ENCODE peak calls at places on chromosomes 11 and 22, in seven cellular contexts. One of them, this sample, is unnamed.

GRCh38 chr11:66022401-66023185 is 3.7 kb downstream of the CATSPER1 start:
- DNase-seq in fibroblast of pulmonary artery: peak
- DNase-seq in iris pigment epithelial cell: peak
- DNase-seq in neuronal stem cell: peak
- DNase-seq in IMR-90: peak
- DNase-seq in cardiac muscle cell: peak
- DNase-seq in T-helper 9 cell: peak
- DNase-seq in this sample: peak

GRCh38 chr11:47177229-47177845 is 658 bp upstream of the ARFGAP2 start:
- DNase-seq in fibroblast of pulmonary artery: peak
- DNase-seq in iris pigment epithelial cell: peak
- DNase-seq in neuronal stem cell: peak
- DNase-seq in IMR-90: peak
- DNase-seq in cardiac muscle cell: peak
- DNase-seq in T-helper 9 cell: peak
- DNase-seq in this sample: peak

GRCh38 chr11:32400196-32400595 is 35.1 kb downstream of the WT1 start:
- DNase-seq in fibroblast of pulmonary artery: peak
- DNase-seq in iris pigment epithelial cell: peak
- DNase-seq in neuronal stem cell: no peak
- DNase-seq in IMR-90: peak
- DNase-seq in cardiac muscle cell: peak
- DNase-seq in T-helper 9 cell: no peak
- DNase-seq in this sample: no peak

GRCh38 chr11:70111269-70112016 is 33.3 kb downstream of the ANO1 start:
- DNase-seq in fibroblast of pulmonary artery: peak
- DNase-seq in iris pigment epithelial cell: peak
- DNase-seq in neuronal stem cell: no peak
- DNase-seq in IMR-90: peak
- DNase-seq in cardiac muscle cell: peak
- DNase-seq in T-helper 9 cell: no peak
- DNase-seq in this sample: no peak

GRCh38 chr22:48797731-48798130 is 1029.9 kb downstream of the BRD1 start:
- DNase-seq in fibroblast of pulmonary artery: no peak
- DNase-seq in iris pigment epithelial cell: no peak
- DNase-seq in neuronal stem cell: no peak
- DNase-seq in IMR-90: no peak
- DNase-seq in cardiac muscle cell: no peak
- DNase-seq in T-helper 9 cell: no peak
- DNase-seq in this sample: no peak

GRCh38 chr11:27467181-27467913 is 5.2 kb downstream of the LGR4 start:
- DNase-seq in fibroblast of pulmonary artery: no peak
- DNase-seq in iris pigment epithelial cell: no peak
- DNase-seq in neuronal stem cell: no peak
- DNase-seq in IMR-90: no peak
- DNase-seq in cardiac muscle cell: no peak
- DNase-seq in T-helper 9 cell: no peak
- DNase-seq in this sample: no peak

GRCh38 chr11:96205460-96205809 is 137.6 kb downstream of the MAML2 start:
- DNase-seq in fibroblast of pulmonary artery: no peak
- DNase-seq in iris pigment epithelial cell: no peak
- DNase-seq in neuronal stem cell: no peak
- DNase-seq in IMR-90: no peak
- DNase-seq in cardiac muscle cell: no peak
- DNase-seq in T-helper 9 cell: no peak
- DNase-seq in this sample: no peak

GRCh38 chr11:28117712-28118111 is 9.5 kb downstream of the METTL15 start:
- DNase-seq in fibroblast of pulmonary artery: no peak
- DNase-seq in iris pigment epithelial cell: no peak
- DNase-seq in neuronal stem cell: no peak
- DNase-seq in IMR-90: no peak
- DNase-seq in cardiac muscle cell: no peak
- DNase-seq in T-helper 9 cell: no peak
- DNase-seq in this sample: no peak

GRCh38 chr11:65375012-65375411 is 7.4 kb downstream of the SLC25A45 start:
- DNase-seq in fibroblast of pulmonary artery: no peak
- DNase-seq in iris pigment epithelial cell: no peak
- DNase-seq in neuronal stem cell: no peak
- DNase-seq in IMR-90: no peak
- DNase-seq in cardiac muscle cell: no peak
- DNase-seq in T-helper 9 cell: no peak
- DNase-seq in this sample: no peak

GRCh38 chr22:37312549-37313183 is 30.4 kb downstream of the CYTH4 start:
- DNase-seq in fibroblast of pulmonary artery: no peak
- DNase-seq in iris pigment epithelial cell: no peak
- DNase-seq in neuronal stem cell: no peak
- DNase-seq in IMR-90: no peak
- DNase-seq in cardiac muscle cell: no peak
- DNase-seq in T-helper 9 cell: no peak
- DNase-seq in this sample: peak

GRCh38 chr22:22927196-22927887 is 39.7 kb downstream of the IGLL5 start:
- DNase-seq in fibroblast of pulmonary artery: no peak
- DNase-seq in iris pigment epithelial cell: no peak
- DNase-seq in neuronal stem cell: no peak
- DNase-seq in IMR-90: no peak
- DNase-seq in cardiac muscle cell: no peak
- DNase-seq in T-helper 9 cell: no peak
- DNase-seq in this sample: no peak

GRCh38 chr22:26321469-26321913 is 107.6 kb upstream of the ASPHD2 start:
- DNase-seq in fibroblast of pulmonary artery: peak
- DNase-seq in iris pigment epithelial cell: peak
- DNase-seq in neuronal stem cell: no peak
- DNase-seq in IMR-90: peak
- DNase-seq in cardiac muscle cell: no peak
- DNase-seq in T-helper 9 cell: no peak
- DNase-seq in this sample: no peak

GRCh38 chr11:102171101-102171500 is 60.9 kb downstream of the YAP1 start:
- DNase-seq in fibroblast of pulmonary artery: peak
- DNase-seq in iris pigment epithelial cell: peak
- DNase-seq in neuronal stem cell: no peak
- DNase-seq in IMR-90: peak
- DNase-seq in cardiac muscle cell: peak
- DNase-seq in T-helper 9 cell: no peak
- DNase-seq in this sample: no peak

GRCh38 chr22:20015971-20016733 is 471 bp downstream of the ARVCF start:
- DNase-seq in fibroblast of pulmonary artery: no peak
- DNase-seq in iris pigment epithelial cell: no peak
- DNase-seq in neuronal stem cell: no peak
- DNase-seq in IMR-90: no peak
- DNase-seq in cardiac muscle cell: no peak
- DNase-seq in T-helper 9 cell: peak
- DNase-seq in this sample: no peak

GRCh38 chr11:1852271-1852877 is 510 bp upstream of the LSP1 start:
- DNase-seq in fibroblast of pulmonary artery: no peak
- DNase-seq in iris pigment epithelial cell: no peak
- DNase-seq in neuronal stem cell: no peak
- DNase-seq in IMR-90: no peak
- DNase-seq in cardiac muscle cell: no peak
- DNase-seq in T-helper 9 cell: no peak
- DNase-seq in this sample: no peak

GRCh38 chr22:20393705-20394476 is at the start of gene ZNF74:
- DNase-seq in fibroblast of pulmonary artery: peak
- DNase-seq in iris pigment epithelial cell: peak
- DNase-seq in neuronal stem cell: peak
- DNase-seq in IMR-90: peak
- DNase-seq in cardiac muscle cell: peak
- DNase-seq in T-helper 9 cell: peak
- DNase-seq in this sample: peak

GRCh38 chr11:111573821-111574249 is 28.4 kb upstream of the SIK2 start:
- DNase-seq in fibroblast of pulmonary artery: peak
- DNase-seq in iris pigment epithelial cell: no peak
- DNase-seq in neuronal stem cell: no peak
- DNase-seq in IMR-90: no peak
- DNase-seq in cardiac muscle cell: peak
- DNase-seq in T-helper 9 cell: no peak
- DNase-seq in this sample: no peak

GRCh38 chr11:62507023-62507422 is 39.6 kb downstream of the AHNAK start:
- DNase-seq in fibroblast of pulmonary artery: no peak
- DNase-seq in iris pigment epithelial cell: no peak
- DNase-seq in neuronal stem cell: no peak
- DNase-seq in IMR-90: no peak
- DNase-seq in cardiac muscle cell: no peak
- DNase-seq in T-helper 9 cell: no peak
- DNase-seq in this sample: no peak

GRCh38 chr22:45212306-45212709 is 28.4 kb downstream of the KIAA0930 start:
- DNase-seq in fibroblast of pulmonary artery: peak
- DNase-seq in iris pigment epithelial cell: peak
- DNase-seq in neuronal stem cell: no peak
- DNase-seq in IMR-90: peak
- DNase-seq in cardiac muscle cell: peak
- DNase-seq in T-helper 9 cell: no peak
- DNase-seq in this sample: no peak

GRCh38 chr11:70440206-70440605 is 41.9 kb downstream of the CTTN start:
- DNase-seq in fibroblast of pulmonary artery: no peak
- DNase-seq in iris pigment epithelial cell: no peak
- DNase-seq in neuronal stem cell: no peak
- DNase-seq in IMR-90: no peak
- DNase-seq in cardiac muscle cell: no peak
- DNase-seq in T-helper 9 cell: no peak
- DNase-seq in this sample: no peak

GRCh38 chr11:77205467-77206263 is 77.6 kb downstream of the MYO7A start:
- DNase-seq in fibroblast of pulmonary artery: no peak
- DNase-seq in iris pigment epithelial cell: no peak
- DNase-seq in neuronal stem cell: no peak
- DNase-seq in IMR-90: no peak
- DNase-seq in cardiac muscle cell: no peak
- DNase-seq in T-helper 9 cell: no peak
- DNase-seq in this sample: no peak

GRCh38 chr11:134409552-134410429 is 2.3 kb downstream of the B3GAT1 start:
- DNase-seq in fibroblast of pulmonary artery: no peak
- DNase-seq in iris pigment epithelial cell: no peak
- DNase-seq in neuronal stem cell: no peak
- DNase-seq in IMR-90: no peak
- DNase-seq in cardiac muscle cell: no peak
- DNase-seq in T-helper 9 cell: no peak
- DNase-seq in this sample: no peak

GRCh38 chr11:75583710-75584658 is 21.9 kb downstream of the SERPINH1 start:
- DNase-seq in fibroblast of pulmonary artery: peak
- DNase-seq in iris pigment epithelial cell: peak
- DNase-seq in neuronal stem cell: peak
- DNase-seq in IMR-90: peak
- DNase-seq in cardiac muscle cell: peak
- DNase-seq in T-helper 9 cell: no peak
- DNase-seq in this sample: no peak

GRCh38 chr22:44024288-44024908 is at the start of gene PARVB:
- DNase-seq in fibroblast of pulmonary artery: no peak
- DNase-seq in iris pigment epithelial cell: peak
- DNase-seq in neuronal stem cell: no peak
- DNase-seq in IMR-90: no peak
- DNase-seq in cardiac muscle cell: peak
- DNase-seq in T-helper 9 cell: no peak
- DNase-seq in this sample: peak

GRCh38 chr11:61273151-61274078 is 21.7 kb downstream of the VWCE start:
- DNase-seq in fibroblast of pulmonary artery: no peak
- DNase-seq in iris pigment epithelial cell: no peak
- DNase-seq in neuronal stem cell: no peak
- DNase-seq in IMR-90: no peak
- DNase-seq in cardiac muscle cell: no peak
- DNase-seq in T-helper 9 cell: no peak
- DNase-seq in this sample: no peak

GRCh38 chr22:38416621-38417251 is 38.3 kb downstream of the KCNJ4 start:
- DNase-seq in fibroblast of pulmonary artery: no peak
- DNase-seq in iris pigment epithelial cell: no peak
- DNase-seq in neuronal stem cell: no peak
- DNase-seq in IMR-90: no peak
- DNase-seq in cardiac muscle cell: no peak
- DNase-seq in T-helper 9 cell: no peak
- DNase-seq in this sample: no peak

GRCh38 chr11:132186699-132187098 is 816.3 kb downstream of the NTM start:
- DNase-seq in fibroblast of pulmonary artery: no peak
- DNase-seq in iris pigment epithelial cell: no peak
- DNase-seq in neuronal stem cell: no peak
- DNase-seq in IMR-90: no peak
- DNase-seq in cardiac muscle cell: no peak
- DNase-seq in T-helper 9 cell: no peak
- DNase-seq in this sample: no peak

GRCh38 chr11:2789791-2790580 is 90.2 kb upstream of the KCNQ1OT1 start:
- DNase-seq in fibroblast of pulmonary artery: no peak
- DNase-seq in iris pigment epithelial cell: no peak
- DNase-seq in neuronal stem cell: no peak
- DNase-seq in IMR-90: no peak
- DNase-seq in cardiac muscle cell: no peak
- DNase-seq in T-helper 9 cell: no peak
- DNase-seq in this sample: no peak

GRCh38 chr11:60088364-60088763 is at the start of gene MS4A2:
- DNase-seq in fibroblast of pulmonary artery: no peak
- DNase-seq in iris pigment epithelial cell: no peak
- DNase-seq in neuronal stem cell: no peak
- DNase-seq in IMR-90: no peak
- DNase-seq in cardiac muscle cell: no peak
- DNase-seq in T-helper 9 cell: no peak
- DNase-seq in this sample: no peak

GRCh38 chr11:80967649-80968048 is 1526.8 kb upstream of the TENM4 start:
- DNase-seq in fibroblast of pulmonary artery: no peak
- DNase-seq in iris pigment epithelial cell: no peak
- DNase-seq in neuronal stem cell: no peak
- DNase-seq in IMR-90: no peak
- DNase-seq in cardiac muscle cell: no peak
- DNase-seq in T-helper 9 cell: no peak
- DNase-seq in this sample: no peak

GRCh38 chr22:41933411-41934177 is 7.0 kb upstream of the TNFRSF13C start:
- DNase-seq in fibroblast of pulmonary artery: no peak
- DNase-seq in iris pigment epithelial cell: no peak
- DNase-seq in neuronal stem cell: no peak
- DNase-seq in IMR-90: no peak
- DNase-seq in cardiac muscle cell: no peak
- DNase-seq in T-helper 9 cell: no peak
- DNase-seq in this sample: no peak

GRCh38 chr11:12512826-12513395 is 135.5 kb downstream of the PARVA start:
- DNase-seq in fibroblast of pulmonary artery: no peak
- DNase-seq in iris pigment epithelial cell: no peak
- DNase-seq in neuronal stem cell: no peak
- DNase-seq in IMR-90: no peak
- DNase-seq in cardiac muscle cell: no peak
- DNase-seq in T-helper 9 cell: no peak
- DNase-seq in this sample: no peak

GRCh38 chr11:134252539-134253188 is 488 bp downstream of the THYN1 start:
- DNase-seq in fibroblast of pulmonary artery: peak
- DNase-seq in iris pigment epithelial cell: peak
- DNase-seq in neuronal stem cell: peak
- DNase-seq in IMR-90: peak
- DNase-seq in cardiac muscle cell: peak
- DNase-seq in T-helper 9 cell: no peak
- DNase-seq in this sample: peak

GRCh38 chr22:38243007-38243775 is 29.6 kb downstream of the TMEM184B start:
- DNase-seq in fibroblast of pulmonary artery: peak
- DNase-seq in iris pigment epithelial cell: peak
- DNase-seq in neuronal stem cell: no peak
- DNase-seq in IMR-90: peak
- DNase-seq in cardiac muscle cell: peak
- DNase-seq in T-helper 9 cell: no peak
- DNase-seq in this sample: no peak

GRCh38 chr11:38302564-38302963 is 1704.5 kb upstream of the RAG2 start:
- DNase-seq in fibroblast of pulmonary artery: no peak
- DNase-seq in iris pigment epithelial cell: no peak
- DNase-seq in neuronal stem cell: no peak
- DNase-seq in IMR-90: no peak
- DNase-seq in cardiac muscle cell: no peak
- DNase-seq in T-helper 9 cell: no peak
- DNase-seq in this sample: no peak